ENCODE peak calls at places on chromosomes 16 and 17, in six cellular contexts. A is NCI-H1417; H is Right ventricle myocardium inferior; P is amniotic epithelial cell; G is activated CD4-positive, alpha-beta T cell treated with anti-CD3 and anti-CD28 coated beads, Interleukin-2, amount 10 ng/mL, durations not matched to agents 7 days and 5 days; F is progenitor cell of endocrine pancreas. M is an unnamed sample.

GRCh38 chr16:86365513-86366040 is 144.8 kb upstream of the FOXF1 start:
- DNase-seq in F (no peak), G (no peak), P (peak; percentile 36), A (no peak), H (no peak), M (no peak)

GRCh38 chr17:1158879-1159278 is 20.9 kb downstream of the ABR start:
- DNase-seq in F (no peak), H (no peak), A (no peak), P (peak; percentile 21), G (no peak), M (no peak)

GRCh38 chr17:14205992-14206461 is 30.6 kb downstream of the CDRT15 start:
- DNase-seq in G (peak; percentile 46), F (no peak), H (peak; percentile 89), P (no peak), A (no peak), M (no peak)

GRCh38 chr17:68197091-68197996 is 50.5 kb upstream of the AMZ2 start:
- DNase-seq in A (peak; percentile 44), F (no peak), G (no peak), P (no peak), H (no peak), M (no peak)

GRCh38 chr17:77465358-77466041 is 324.7 kb downstream of the SEC14L1 start:
- DNase-seq in G (peak; percentile 90), H (no peak), P (peak; percentile 68), A (no peak), F (no peak), M (peak; percentile 48)

GRCh38 chr16:84818989-84819643 is 669 bp upstream of the CRISPLD2 start:
- DNase-seq in P (no peak), G (no peak), F (no peak), H (no peak), A (peak; percentile 43), M (no peak)

GRCh38 chr16:15985144-15985543 is 35.7 kb downstream of the ABCC1 start:
- DNase-seq in A (no peak), P (no peak), F (no peak), G (no peak), H (no peak), M (no peak)

GRCh38 chr16:55003306-55003705 is 72.6 kb downstream of the IRX5 start:
- DNase-seq in P (no peak), A (no peak), H (no peak), G (no peak), F (no peak), M (no peak)

GRCh38 chr16:88503374-88503770 is 50.3 kb downstream of the ZFPM1 start:
- DNase-seq in P (peak; percentile 56), G (no peak), F (no peak), A (no peak), H (no peak), M (no peak)

GRCh38 chr16:79156761-79157160 is 443.8 kb downstream of the MAF start:
- DNase-seq in F (no peak), A (no peak), G (no peak), P (no peak), H (no peak), M (no peak)

GRCh38 chr17:71500761-71501555 is 619.9 kb upstream of the SOX9 start:
- DNase-seq in H (no peak), P (peak; percentile 67), F (no peak), G (no peak), A (no peak), M (no peak)

GRCh38 chr17:7893226-7893880 is 4.8 kb downstream of the CHD3 start:
- DNase-seq in G (no peak), A (no peak), H (no peak), P (no peak), F (no peak), M (no peak)

GRCh38 chr17:77513045-77513444 is 372.3 kb downstream of the SEC14L1 start:
- DNase-seq in F (no peak), G (no peak), P (no peak), H (no peak), A (no peak), M (no peak)

GRCh38 chr17:31509095-31509804 is 117.8 kb downstream of the RAB11FIP4 start:
- DNase-seq in A (no peak), P (no peak), F (no peak), H (peak; percentile 49), G (peak; percentile 31), M (no peak)

GRCh38 chr17:36931697-36932382 is 5.4 kb upstream of the LHX1 start:
- DNase-seq in H (no peak), A (peak; percentile 19), P (no peak), F (no peak), G (no peak), M (no peak)

GRCh38 chr16:88907768-88908167 is 41.3 kb upstream of the PABPN1L start:
- DNase-seq in H (no peak), G (no peak), F (no peak), A (peak; percentile 3), P (peak; percentile 70), M (no peak)

GRCh38 chr16:2296662-2297505 is 29.0 kb upstream of the RNPS1 start:
- DNase-seq in A (peak; percentile 1), G (no peak), P (peak; percentile 48), H (no peak), F (no peak), M (no peak)

M was measured in head of caudate nucleus.